ENCODE peak calls at places on chromosomes 7 and 10, in six cellular contexts. One of them, this sample, is unnamed.

GRCh38 chr10:7789390-7789789 is 1.4 kb downstream of the ATP5F1C start:
- DNase-seq in pulmonary artery endothelial cell: no peak
- DNase-seq in activated CD8-positive, alpha-beta memory T cell treated with anti-CD3 and anti-CD28 coated beads for 1 hour: no peak
- DNase-seq in MM.1S: no peak
- DNase-seq in stimulated activated CD4-positive, alpha-beta T cell treated with anti-CD3 and anti-CD28 coated beads, Interleukin-4, amount 100 ng/mL, for 48 hours: no peak
- DNase-seq in fibroblast of gingiva: no peak
- DNase-seq in this sample: no peak

GRCh38 chr10:46169736-46170135 is 117.1 kb upstream of the ANTXRL start:
- DNase-seq in pulmonary artery endothelial cell: no peak
- DNase-seq in activated CD8-positive, alpha-beta memory T cell treated with anti-CD3 and anti-CD28 coated beads for 1 hour: no peak
- DNase-seq in MM.1S: no peak
- DNase-seq in stimulated activated CD4-positive, alpha-beta T cell treated with anti-CD3 and anti-CD28 coated beads, Interleukin-4, amount 100 ng/mL, for 48 hours: no peak
- DNase-seq in fibroblast of gingiva: no peak
- DNase-seq in this sample: no peak

GRCh38 chr7:75920431-75921161 is 5.6 kb downstream of the POR start:
- DNase-seq in pulmonary artery endothelial cell: no peak
- DNase-seq in activated CD8-positive, alpha-beta memory T cell treated with anti-CD3 and anti-CD28 coated beads for 1 hour: no peak
- DNase-seq in MM.1S: no peak
- DNase-seq in stimulated activated CD4-positive, alpha-beta T cell treated with anti-CD3 and anti-CD28 coated beads, Interleukin-4, amount 100 ng/mL, for 48 hours: no peak
- DNase-seq in fibroblast of gingiva: peak
- DNase-seq in this sample: no peak

GRCh38 chr7:156650042-156650441 is 9.5 kb downstream of the RNF32 start:
- DNase-seq in pulmonary artery endothelial cell: no peak
- DNase-seq in activated CD8-positive, alpha-beta memory T cell treated with anti-CD3 and anti-CD28 coated beads for 1 hour: no peak
- DNase-seq in MM.1S: no peak
- DNase-seq in stimulated activated CD4-positive, alpha-beta T cell treated with anti-CD3 and anti-CD28 coated beads, Interleukin-4, amount 100 ng/mL, for 48 hours: no peak
- DNase-seq in fibroblast of gingiva: no peak
- DNase-seq in this sample: no peak

GRCh38 chr10:60726253-60726652 is 52.0 kb upstream of the CDK1 start:
- DNase-seq in pulmonary artery endothelial cell: no peak
- DNase-seq in activated CD8-positive, alpha-beta memory T cell treated with anti-CD3 and anti-CD28 coated beads for 1 hour: no peak
- DNase-seq in MM.1S: no peak
- DNase-seq in stimulated activated CD4-positive, alpha-beta T cell treated with anti-CD3 and anti-CD28 coated beads, Interleukin-4, amount 100 ng/mL, for 48 hours: no peak
- DNase-seq in fibroblast of gingiva: no peak
- DNase-seq in this sample: no peak

GRCh38 chr10:70481105-70481504 is 2.5 kb downstream of the PALD1 start:
- DNase-seq in pulmonary artery endothelial cell: no peak
- DNase-seq in activated CD8-positive, alpha-beta memory T cell treated with anti-CD3 and anti-CD28 coated beads for 1 hour: no peak
- DNase-seq in MM.1S: no peak
- DNase-seq in stimulated activated CD4-positive, alpha-beta T cell treated with anti-CD3 and anti-CD28 coated beads, Interleukin-4, amount 100 ng/mL, for 48 hours: no peak
- DNase-seq in fibroblast of gingiva: no peak
- DNase-seq in this sample: no peak

GRCh38 chr10:125689955-125690569 is 7.1 kb upstream of the TEX36 start:
- DNase-seq in pulmonary artery endothelial cell: no peak
- DNase-seq in activated CD8-positive, alpha-beta memory T cell treated with anti-CD3 and anti-CD28 coated beads for 1 hour: no peak
- DNase-seq in MM.1S: no peak
- DNase-seq in stimulated activated CD4-positive, alpha-beta T cell treated with anti-CD3 and anti-CD28 coated beads, Interleukin-4, amount 100 ng/mL, for 48 hours: no peak
- DNase-seq in fibroblast of gingiva: no peak
- DNase-seq in this sample: no peak

GRCh38 chr7:43481905-43482678 is 100.8 kb upstream of the STK17A start:
- DNase-seq in pulmonary artery endothelial cell: no peak
- DNase-seq in activated CD8-positive, alpha-beta memory T cell treated with anti-CD3 and anti-CD28 coated beads for 1 hour: no peak
- DNase-seq in MM.1S: no peak
- DNase-seq in stimulated activated CD4-positive, alpha-beta T cell treated with anti-CD3 and anti-CD28 coated beads, Interleukin-4, amount 100 ng/mL, for 48 hours: no peak
- DNase-seq in fibroblast of gingiva: peak
- DNase-seq in this sample: no peak

GRCh38 chr10:16919076-16919972 is 102.1 kb upstream of the RSU1 start:
- DNase-seq in pulmonary artery endothelial cell: no peak
- DNase-seq in activated CD8-positive, alpha-beta memory T cell treated with anti-CD3 and anti-CD28 coated beads for 1 hour: no peak
- DNase-seq in MM.1S: no peak
- DNase-seq in stimulated activated CD4-positive, alpha-beta T cell treated with anti-CD3 and anti-CD28 coated beads, Interleukin-4, amount 100 ng/mL, for 48 hours: no peak
- DNase-seq in fibroblast of gingiva: no peak
- DNase-seq in this sample: no peak

GRCh38 chr10:4426866-4427265 is 399.1 kb upstream of the AKR1E2 start:
- DNase-seq in pulmonary artery endothelial cell: no peak
- DNase-seq in activated CD8-positive, alpha-beta memory T cell treated with anti-CD3 and anti-CD28 coated beads for 1 hour: no peak
- DNase-seq in MM.1S: no peak
- DNase-seq in stimulated activated CD4-positive, alpha-beta T cell treated with anti-CD3 and anti-CD28 coated beads, Interleukin-4, amount 100 ng/mL, for 48 hours: no peak
- DNase-seq in fibroblast of gingiva: peak
- DNase-seq in this sample: no peak